ENCODE peak calls at places on chromosomes 13 and 19, in four cellular contexts. E is fibroblast of lung, M is psoas muscle, D is tibial artery. X is an unnamed sample.

GRCh38 chr13:99545979-99546378 is 44.7 kb downstream of the TM9SF2 start:
- DNase-seq in E (no peak), M (no peak), D (no peak), X (no peak)

GRCh38 chr19:18542936-18543813 is at the start of gene FKBP8:
- DNase-seq in E (peak), M (peak), D (peak), X (peak)

GRCh38 chr19:4083677-4084546 is 17.2 kb upstream of the ZBTB7A start:
- DNase-seq in E (no peak), M (peak), D (no peak), X (no peak)

GRCh38 chr19:32537626-32538025 is 43.4 kb upstream of the PDCD5 start:
- DNase-seq in E (no peak), M (no peak), D (no peak), X (no peak)

GRCh38 chr13:76516013-76516412 is 370.2 kb downstream of the KCTD12 start:
- DNase-seq in E (peak), M (no peak), D (no peak), X (peak)

GRCh38 chr19:52691737-52692136 is 43.1 kb downstream of the ZNF611 start:
- DNase-seq in E (no peak), M (no peak), D (no peak), X (no peak)

GRCh38 chr13:51894239-51894638 is 32.5 kb downstream of the CCDC70 start:
- DNase-seq in E (no peak), M (no peak), D (no peak), X (no peak)

GRCh38 chr19:33830264-33830663 is 33.6 kb downstream of the KCTD15 start:
- DNase-seq in E (no peak), M (no peak), D (no peak), X (no peak)

GRCh38 chr13:113584870-113585671 is 518 bp downstream of the TFDP1 start:
- DNase-seq in E (peak), M (no peak), D (peak), X (peak)

GRCh38 chr13:113327391-113327765 is 30.3 kb downstream of the LAMP1 start:
- DNase-seq in E (no peak), M (no peak), D (no peak), X (no peak)

GRCh38 chr13:40070357-40070756 is 414.9 kb downstream of the COG6 start:
- DNase-seq in E (no peak), M (no peak), D (no peak), X (no peak)

GRCh38 chr19:45112111-45112827 is 19.3 kb downstream of the PPP1R37 start:
- DNase-seq in E (no peak), M (no peak), D (no peak), X (no peak)
- H3K4me3 ChIP-seq in E (no peak), M (no peak), D (no peak), X (no peak)

GRCh38 chr19:35596366-35596999 is 10.5 kb downstream of the PMIS2 start:
- DNase-seq in E (no peak), M (no peak), D (no peak), X (peak)

GRCh38 chr19:35587326-35587725 is 1.4 kb downstream of the PMIS2 start:
- DNase-seq in E (no peak), M (no peak), D (no peak), X (no peak)

GRCh38 chr19:35590875-35591274 is 4.9 kb downstream of the PMIS2 start:
- DNase-seq in E (no peak), M (no peak), D (no peak), X (no peak)

GRCh38 chr19:35595928-35596327 is 10.0 kb downstream of the PMIS2 start:
- DNase-seq in E (no peak), M (no peak), D (no peak), X (no peak)

DNA sequence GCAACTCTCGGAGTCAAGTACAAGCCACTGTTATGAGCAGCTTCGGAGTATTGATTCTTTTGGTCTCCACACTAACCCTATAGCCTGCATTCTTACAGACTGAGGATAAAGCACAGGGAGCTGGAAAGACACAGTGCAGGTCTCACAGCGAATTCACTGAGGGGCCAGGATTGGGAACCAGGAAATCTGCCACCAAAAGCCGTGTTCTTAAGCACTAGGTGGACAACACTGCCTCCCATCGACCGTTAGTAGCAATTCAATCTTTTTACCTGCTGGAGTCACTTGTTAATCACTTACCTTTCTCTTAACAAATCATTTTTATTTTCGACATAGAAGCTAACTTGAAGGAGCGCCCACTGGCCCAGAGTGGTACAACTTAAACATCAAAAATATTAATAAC is 6.3 kb downstream of the PMIS2 start:
- DNase-seq in E (peak), M (no peak), D (no peak), X (peak)
- TF ChIP-seq CTCF in E (peak), M (peak), D (no peak), X (peak)

DNA sequence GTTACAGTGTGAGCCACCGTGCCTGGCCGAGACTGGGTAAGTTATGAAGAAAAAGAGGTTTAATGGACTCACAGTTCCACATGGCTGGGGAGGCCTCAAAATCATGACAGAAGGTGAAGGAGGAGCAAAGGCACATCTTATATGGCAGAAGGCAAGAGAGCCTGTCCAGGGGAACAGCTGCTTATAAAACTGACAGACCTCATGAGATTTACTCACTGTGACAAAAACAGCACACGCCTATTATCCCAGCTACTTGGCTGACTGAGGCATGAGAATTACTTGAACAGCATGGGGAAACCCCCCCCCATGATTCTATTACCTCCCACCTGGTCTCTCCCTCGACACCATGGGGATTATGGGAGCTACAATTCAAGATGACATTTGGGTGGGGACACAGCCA is 23.4 kb upstream of the ZNF561 start:
- DNase-seq in E (no peak), M (no peak), D (no peak), X (no peak)
- H3K4me3 ChIP-seq in E (no peak), M (no peak), D (no peak), X (no peak)

GRCh38 chr13:95660981-95661581 is 15.9 kb upstream of the DNAJC3 start:
- DNase-seq in E (peak), M (no peak), D (no peak), X (peak)
- TF ChIP-seq CTCF in E (peak), M (peak), D (no peak), X (peak)

GRCh38 chr19:35642798-35643254 is 1.3 kb downstream of the ETV2 start:
- DNase-seq in E (no peak), M (no peak), D (no peak), X (no peak)
- H3K4me3 ChIP-seq in E (peak), M (peak), D (peak), X (peak)

GRCh38 chr19:14112051-14112808 is 5.3 kb downstream of the PRKACA start:
- DNase-seq in E (no peak), M (peak), D (no peak), X (peak)
- TF ChIP-seq CTCF in E (no peak), M (no peak), D (no peak), X (no peak)

DNA sequence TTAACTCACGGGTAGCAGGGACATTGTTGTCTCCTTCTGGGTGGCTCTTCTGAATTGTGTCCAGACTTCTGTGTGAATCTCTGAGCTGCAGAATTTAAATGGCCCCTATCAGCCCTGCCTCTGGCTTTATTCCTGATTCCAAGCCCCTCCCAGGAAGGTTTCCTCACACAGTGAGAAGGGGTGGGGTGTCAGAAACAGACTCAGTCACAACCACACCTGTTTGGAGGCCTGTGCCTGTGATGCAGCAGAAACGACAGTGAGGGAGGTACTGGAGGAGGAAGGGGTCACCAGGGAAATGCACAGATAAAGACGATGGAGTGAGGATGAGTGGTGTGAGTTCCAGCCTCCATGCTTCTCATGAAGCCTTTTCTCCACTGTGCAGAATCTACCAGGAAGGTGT is at the start of gene CLC:
- DNase-seq in E (no peak), M (no peak), D (no peak), X (no peak)
- H3K4me3 ChIP-seq in E (no peak), M (no peak), D (no peak), X (no peak)

GRCh38 chr13:108037348-108037747 is 178.0 kb downstream of the LIG4 start:
- DNase-seq in E (no peak), M (no peak), D (no peak), X (no peak)

GRCh38 chr13:108034909-108035308 is 180.4 kb downstream of the LIG4 start:
- DNase-seq in E (no peak), M (no peak), D (no peak), X (no peak)

GRCh38 chr13:108031859-108032258 is 183.5 kb downstream of the LIG4 start:
- DNase-seq in E (no peak), M (no peak), D (no peak), X (no peak)

GRCh38 chr13:108036411-108036810 is 178.9 kb downstream of the LIG4 start:
- DNase-seq in E (no peak), M (no peak), D (no peak), X (no peak)

DNA sequence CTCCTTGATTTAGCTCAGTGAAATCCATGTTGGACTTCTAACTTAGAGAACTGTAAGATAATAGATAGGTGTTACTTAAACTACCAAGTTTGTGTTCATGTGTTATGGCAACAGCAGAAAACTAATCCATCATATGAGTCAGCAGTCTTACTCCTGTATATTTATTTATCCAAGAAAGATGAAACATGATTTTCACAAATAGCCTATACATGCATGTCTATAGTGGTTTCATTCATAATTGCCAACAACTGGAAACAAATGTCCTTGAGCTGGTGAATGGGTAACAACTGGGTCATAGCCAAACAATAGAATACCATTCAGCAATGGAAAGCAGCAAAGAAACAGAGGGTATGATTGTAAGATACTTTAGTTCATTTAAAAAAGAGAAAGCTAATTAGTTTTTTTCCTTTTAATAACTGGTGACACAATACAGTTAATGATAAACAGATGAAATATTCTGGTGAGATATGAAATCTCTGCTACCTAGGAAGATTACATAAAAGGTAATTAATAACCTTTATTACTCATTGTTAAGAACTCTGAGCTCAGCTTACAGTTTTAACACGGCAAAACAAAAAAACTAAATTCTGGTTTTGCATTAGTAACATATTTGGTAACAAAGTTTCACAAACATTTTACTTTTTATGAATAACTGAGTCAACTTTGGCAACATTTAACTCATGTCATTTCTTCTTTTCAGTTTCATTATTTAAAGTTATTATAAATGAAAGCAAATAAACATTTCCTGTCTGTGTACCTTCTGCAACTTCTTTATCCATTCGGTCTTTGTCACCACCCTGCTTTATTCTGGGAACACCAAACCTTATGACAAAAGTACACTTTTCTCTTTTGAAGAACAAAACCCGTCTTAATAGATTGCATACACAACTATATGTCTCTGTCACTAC is 181.3 kb downstream of the LIG4 start:
- DNase-seq in E (peak), M (no peak), D (no peak), X (no peak)
- TF ChIP-seq CTCF in E (no peak), M (no peak), D (no peak), X (no peak)

DNA sequence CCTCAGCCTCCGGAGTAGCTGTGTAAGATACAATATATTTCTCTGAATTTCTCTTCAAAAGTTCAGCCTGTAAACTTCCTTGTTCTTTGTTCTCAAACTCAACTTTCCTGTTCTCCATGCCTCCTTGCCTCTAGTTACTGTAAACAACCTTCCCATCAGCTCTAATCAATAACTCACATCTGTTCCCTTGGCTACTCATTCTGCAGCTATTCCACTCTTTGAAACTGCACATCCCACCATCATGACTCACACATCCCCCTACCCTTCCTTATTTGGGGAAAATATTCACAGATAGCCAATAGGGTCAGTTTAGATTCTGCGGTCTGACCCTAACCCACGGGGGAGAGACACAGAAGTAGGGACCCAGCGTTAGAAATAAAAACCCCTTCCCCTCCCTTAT is 2.0 kb downstream of the ZNF562 start:
- DNase-seq in E (no peak), M (no peak), D (no peak), X (no peak)
- H3K4me3 ChIP-seq in E (no peak), M (no peak), D (no peak), X (no peak)

DNA sequence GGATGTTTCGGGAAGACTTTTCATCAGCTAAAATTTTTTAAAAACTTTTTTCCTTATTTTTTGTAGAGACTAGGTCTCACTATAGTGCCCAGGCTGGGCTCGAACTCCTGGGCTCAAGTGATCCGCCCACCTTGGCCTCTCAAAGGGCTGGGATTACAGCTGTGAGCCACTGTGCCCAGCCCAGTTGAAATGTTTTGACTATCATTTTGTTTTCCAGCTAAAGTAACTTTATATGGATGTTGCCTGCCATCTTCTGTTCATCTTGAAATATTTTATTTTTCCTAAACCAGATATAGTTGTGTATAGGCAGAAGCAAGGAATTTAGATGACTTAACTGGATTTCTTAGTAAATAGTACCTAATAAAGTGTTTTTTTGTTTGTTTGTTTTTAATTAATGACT is 7.0 kb downstream of the CAB39L start:
- DNase-seq in E (peak), M (peak), D (peak), X (peak)
- TF ChIP-seq CTCF in E (no peak), M (no peak), D (peak), X (peak)

X was measured in fibroblast of mammary gland.